ENCODE peak calls at places on chromosome 1, in eight cellular contexts. U, N, T, Q, A, M, K and F are unnamed samples.

GRCh38 chr1:74835046-74835445 is 102.1 kb downstream of the TYW3 start:
- DNase-seq in U (no peak), N (no peak), T (no peak), Q (no peak), A (no peak), M (peak), K (no peak), F (peak)

GRCh38 chr1:114320586-114320985 is 166.9 kb upstream of the SYT6 start:
- DNase-seq in U (no peak), N (no peak), T (no peak), Q (no peak), A (no peak), M (peak), K (peak), F (no peak)

GRCh38 chr1:227234998-227235405 is 83.3 kb downstream of the CDC42BPA start:
- DNase-seq in U (peak), N (peak), T (no peak), Q (no peak), A (no peak), M (peak), K (peak), F (peak)

GRCh38 chr1:228090613-228091081 is 8.1 kb downstream of the ARF1 start:
- DNase-seq in U (peak), N (no peak), T (peak), Q (no peak), A (no peak), M (peak), K (no peak), F (no peak)

GRCh38 chr1:2499986-2500596 is 24.0 kb downstream of the PLCH2 start:
- DNase-seq in U (no peak), N (no peak), T (no peak), Q (no peak), A (no peak), M (no peak), K (no peak), F (no peak)

GRCh38 chr1:101233495-101233894 is 3.3 kb upstream of the S1PR1 start:
- DNase-seq in U (no peak), N (no peak), T (no peak), Q (no peak), A (no peak), M (no peak), K (no peak), F (no peak)

GRCh38 chr1:1244192-1244811 is 2.2 kb downstream of the C1QTNF12 start:
- DNase-seq in U (no peak), N (peak), T (no peak), Q (no peak), A (no peak), M (no peak), K (no peak), F (no peak)

GRCh38 chr1:222097646-222098045 is 355.8 kb upstream of the DUSP10 start:
- DNase-seq in U (no peak), N (peak), T (no peak), Q (no peak), A (no peak), M (no peak), K (no peak), F (no peak)

GRCh38 chr1:232543194-232543593 is 86.7 kb downstream of the SIPA1L2 start:
- DNase-seq in U (no peak), N (no peak), T (no peak), Q (no peak), A (no peak), M (no peak), K (no peak), F (no peak)

GRCh38 chr1:216604771-216605170 is 118.5 kb downstream of the ESRRG start:
- DNase-seq in U (no peak), N (no peak), T (no peak), Q (no peak), A (no peak), M (no peak), K (no peak), F (no peak)

GRCh38 chr1:165827199-165828102 is at the start of gene UCK2:
- DNase-seq in U (peak), N (peak), T (peak), Q (peak), A (peak), M (peak), K (peak), F (peak)

GRCh38 chr1:230982698-230983097 is 3.8 kb downstream of the ARV1 start:
- DNase-seq in U (no peak), N (no peak), T (no peak), Q (no peak), A (no peak), M (peak), K (peak), F (no peak)

GRCh38 chr1:17743028-17743706 is 12.0 kb upstream of the ACTL8 start:
- DNase-seq in U (no peak), N (no peak), T (no peak), Q (no peak), A (no peak), M (no peak), K (no peak), F (no peak)

GRCh38 chr1:229664133-229664689 is 38.2 kb downstream of the URB2 start:
- DNase-seq in U (peak), N (no peak), T (no peak), Q (no peak), A (no peak), M (peak), K (no peak), F (no peak)

GRCh38 chr1:171245458-171246064 is 2.7 kb upstream of the FMO1 start:
- DNase-seq in U (peak), N (peak), T (no peak), Q (peak), A (no peak), M (peak), K (peak), F (no peak)

GRCh38 chr1:189696297-189696696 is 781.4 kb downstream of the BRINP3 start:
- DNase-seq in U (no peak), N (no peak), T (no peak), Q (no peak), A (no peak), M (no peak), K (no peak), F (no peak)

GRCh38 chr1:8259498-8260290 is 58.2 kb upstream of the SLC45A1 start:
- DNase-seq in U (peak), N (peak), T (peak), Q (no peak), A (peak), M (peak), K (peak), F (no peak)

GRCh38 chr1:39692152-39693064 is 1.2 kb upstream of the HPCAL4 start:
- DNase-seq in U (no peak), N (no peak), T (no peak), Q (peak), A (no peak), M (no peak), K (no peak), F (no peak)

GRCh38 chr1:30232288-30232899 is 491.0 kb downstream of the MATN1 start:
- DNase-seq in U (no peak), N (peak), T (no peak), Q (peak), A (no peak), M (no peak), K (no peak), F (no peak)

GRCh38 chr1:24108334-24109165 is 3.4 kb downstream of the MYOM3 start:
- DNase-seq in U (peak), N (peak), T (no peak), Q (no peak), A (no peak), M (peak), K (peak), F (no peak)

GRCh38 chr1:234065794-234066447 is 161.4 kb downstream of the SLC35F3 start:
- DNase-seq in U (peak), N (peak), T (peak), Q (peak), A (peak), M (peak), K (peak), F (peak)

GRCh38 chr1:54480201-54480848 is 67.7 kb upstream of the ACOT11 start:
- DNase-seq in U (no peak), N (no peak), T (no peak), Q (peak), A (no peak), M (no peak), K (no peak), F (no peak)

GRCh38 chr1:65232402-65233122 is 76.8 kb upstream of the DNAJC6 start:
- DNase-seq in U (no peak), N (no peak), T (no peak), Q (no peak), A (no peak), M (no peak), K (no peak), F (no peak)

GRCh38 chr1:158930504-158930903 is 848 bp upstream of the PYHIN1 start:
- DNase-seq in U (no peak), N (no peak), T (no peak), Q (no peak), A (no peak), M (no peak), K (no peak), F (no peak)

GRCh38 chr1:158933621-158934020 is 2.3 kb downstream of the PYHIN1 start:
- DNase-seq in U (no peak), N (no peak), T (no peak), Q (no peak), A (no peak), M (no peak), K (no peak), F (no peak)

GRCh38 chr1:158932171-158932570 is 819 bp downstream of the PYHIN1 start:
- DNase-seq in U (no peak), N (no peak), T (no peak), Q (no peak), A (no peak), M (no peak), K (no peak), F (no peak)

DNA sequence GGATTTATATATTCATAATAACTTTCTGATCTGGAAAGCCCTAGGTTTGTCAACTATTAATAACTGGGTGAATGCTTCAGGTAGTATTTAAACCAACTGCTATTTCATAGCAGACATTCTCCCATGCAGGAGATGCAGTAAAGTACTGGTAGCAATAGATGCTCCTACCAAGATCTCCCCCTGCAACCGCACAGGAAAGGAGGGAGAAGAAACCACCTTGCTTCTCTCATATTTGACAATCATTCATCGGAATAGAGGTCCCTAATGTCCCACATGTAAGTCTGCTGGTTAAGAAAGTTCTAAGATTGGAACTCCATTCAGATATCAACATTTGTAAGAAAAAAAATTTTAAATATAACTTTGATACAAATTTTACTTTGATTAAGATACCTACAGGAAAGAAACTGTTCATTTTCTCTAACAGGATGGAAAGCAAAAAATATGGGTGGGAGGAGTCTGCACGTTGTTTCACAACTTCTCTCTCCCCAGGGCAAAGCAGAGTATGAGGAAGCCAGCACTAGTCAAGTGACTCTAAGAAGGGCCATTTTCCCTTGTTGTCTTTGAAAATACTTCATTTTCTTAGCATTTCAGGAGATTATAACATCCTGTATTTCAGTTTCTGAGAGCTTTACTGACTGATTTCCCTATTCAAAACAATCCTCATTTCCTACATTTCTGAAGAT is at the start of gene PYHIN1:
- DNase-seq in U (no peak), N (no peak), T (no peak), Q (no peak), A (no peak), M (no peak), K (no peak), F (no peak)
- TF ChIP-seq CTCF in U (no peak), N (no peak), T (no peak), Q (no peak), A (no peak), M (no peak), K (no peak), F (no peak)

DNA sequence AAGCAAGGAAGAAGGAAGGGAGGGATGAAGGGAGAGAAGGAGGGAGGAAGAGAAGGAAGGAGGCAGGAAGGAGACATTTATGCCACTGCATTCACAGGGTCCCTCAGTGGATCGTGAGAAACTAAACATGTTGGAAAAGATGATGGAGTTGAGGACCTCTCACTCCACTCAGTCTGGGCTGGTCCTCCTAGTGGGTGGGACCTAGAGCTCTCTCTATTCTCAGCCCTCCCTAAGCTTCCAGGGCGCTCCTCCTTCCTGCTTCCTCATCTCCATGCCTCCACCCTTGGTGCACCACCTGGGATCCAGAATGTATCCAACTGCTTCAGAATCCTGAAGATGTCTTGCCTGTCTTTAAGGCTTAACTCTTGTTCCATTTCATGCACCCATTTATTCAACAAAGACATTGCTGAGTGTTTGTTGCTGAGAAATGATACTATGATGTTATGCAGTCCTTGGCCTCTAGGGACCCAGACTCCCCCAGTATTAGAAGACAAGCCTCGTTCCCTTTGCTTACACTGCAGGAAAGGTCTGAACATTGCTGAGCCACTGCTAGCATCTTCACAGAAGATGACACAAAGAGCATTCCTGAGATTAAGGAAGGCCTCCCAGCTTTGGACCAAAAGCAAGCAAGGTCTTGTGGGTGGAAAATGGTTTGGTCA is 88.5 kb downstream of the BEND5 start:
- DNase-seq in U (no peak), N (peak), T (no peak), Q (no peak), A (no peak), M (no peak), K (no peak), F (no peak)
- TF ChIP-seq CTCF in U (peak), N (peak), T (no peak), Q (peak), A (no peak), M (peak), K (no peak), F (peak)

DNA sequence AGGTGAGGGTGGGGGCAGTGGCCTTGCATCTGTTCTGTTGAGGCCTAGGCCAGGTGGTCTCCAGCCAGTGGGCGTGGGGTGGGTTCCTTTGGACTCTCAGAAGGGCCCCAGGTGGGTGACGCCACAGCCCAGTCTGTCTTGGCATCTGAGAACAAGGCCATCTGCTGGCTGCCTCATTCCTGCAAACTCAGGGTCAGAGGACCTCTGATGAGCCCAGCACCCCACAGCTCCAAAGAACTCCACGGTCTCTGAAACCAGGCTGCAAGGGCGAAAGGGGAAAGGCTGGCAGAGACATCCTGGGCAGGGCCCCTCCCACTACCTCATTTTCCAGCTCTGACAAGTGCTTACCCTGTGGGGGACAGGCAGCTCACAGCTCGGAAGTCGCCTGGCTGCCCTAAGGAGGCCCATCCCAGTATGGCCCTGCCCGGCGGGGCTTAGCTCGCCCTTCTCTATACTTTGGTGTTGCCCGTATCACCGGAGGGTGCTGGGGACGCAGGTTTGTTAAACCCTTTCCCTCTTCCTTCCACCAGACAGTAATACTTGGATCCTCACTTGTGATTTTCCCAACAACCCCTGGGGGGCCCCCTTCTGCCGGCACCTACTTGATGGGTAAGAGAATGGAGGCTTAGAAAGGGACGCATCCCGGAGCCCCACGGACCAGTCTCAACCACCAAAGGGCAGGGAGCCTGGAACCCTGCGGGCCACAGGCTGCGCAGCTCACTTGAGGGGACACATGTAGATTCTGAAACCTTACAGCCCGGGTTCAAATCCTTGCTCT is 10.9 kb upstream of the EDN2 start:
- DNase-seq in U (peak), N (peak), T (no peak), Q (peak), A (no peak), M (peak), K (no peak), F (no peak)
- TF ChIP-seq CTCF in U (no peak), N (no peak), T (no peak), Q (no peak), A (no peak), M (peak), K (peak), F (peak)

DNA sequence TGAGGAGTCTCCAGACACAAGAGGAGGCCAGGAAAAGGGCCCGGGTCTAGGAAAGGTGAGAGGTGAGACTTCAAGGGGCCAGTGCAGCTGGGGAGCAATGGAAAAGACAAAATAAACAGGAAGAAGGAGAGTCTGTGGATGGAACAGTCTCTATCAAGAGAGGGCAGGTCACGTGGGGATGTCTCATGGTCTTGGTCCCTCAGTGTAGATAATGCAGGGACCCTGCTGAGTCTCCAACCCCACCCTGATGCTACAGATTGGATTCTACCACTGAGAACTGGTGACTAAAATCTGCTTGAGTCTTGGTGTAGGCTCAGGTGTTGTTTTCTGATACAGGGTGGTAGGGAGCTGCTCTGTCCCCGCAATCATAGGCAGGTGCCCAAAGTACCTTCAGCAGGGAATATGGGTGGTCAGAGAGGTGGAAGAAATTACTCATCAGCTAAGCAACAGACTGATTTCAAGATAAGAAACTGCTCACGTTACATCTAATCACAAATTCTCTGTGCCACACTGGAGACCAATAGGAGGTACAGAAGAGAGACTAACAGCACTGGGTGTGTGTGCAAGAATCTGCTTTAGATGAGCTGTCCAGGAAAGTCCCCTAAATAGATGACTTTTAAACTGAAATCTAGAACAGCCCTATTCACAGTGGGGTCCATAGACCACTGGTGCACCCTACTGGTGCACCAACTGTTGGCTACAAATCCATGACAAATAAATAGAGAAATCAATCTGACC is 101.5 kb upstream of the TLR5 start:
- DNase-seq in U (peak), N (peak), T (no peak), Q (no peak), A (peak), M (peak), K (peak), F (no peak)
- TF ChIP-seq CTCF in U (peak), N (no peak), T (peak), Q (no peak), A (no peak), M (peak), K (peak), F (peak)

GRCh38 chr1:77825356-77825709 is 45.9 kb downstream of the MIGA1 start:
- DNase-seq in U (peak), N (peak), T (no peak), Q (no peak), A (no peak), M (peak), K (peak), F (no peak)
- TF ChIP-seq CTCF in U (peak), N (no peak), T (peak), Q (no peak), A (no peak), M (peak), K (peak), F (peak)